ENCODE peak calls at places on chromosome 6, in ten cellular contexts. One of them, this sample, is unnamed.

GRCh38 chr6:26172496-26172958 is 85.3 kb downstream of the HFE start:
- DNase-seq in A549: no peak
- DNase-seq in ovary: no peak
- DNase-seq in prostate gland: no peak
- DNase-seq in IMR-90: peak
- DNase-seq in esophagus squamous epithelium: no peak
- DNase-seq in Peyer's patch: no peak
- DNase-seq in H54: no peak
- DNase-seq in NB4: peak
- DNase-seq in erythroblast: peak
- DNase-seq in this sample: no peak

GRCh38 chr6:89999154-89999553 is 104.9 kb downstream of the GJA10 start:
- DNase-seq in A549: no peak
- DNase-seq in ovary: no peak
- DNase-seq in prostate gland: no peak
- DNase-seq in IMR-90: peak
- DNase-seq in esophagus squamous epithelium: no peak
- DNase-seq in Peyer's patch: peak
- DNase-seq in H54: no peak
- DNase-seq in NB4: no peak
- DNase-seq in erythroblast: peak
- DNase-seq in this sample: no peak

GRCh38 chr6:123587838-123588545 is 48.8 kb downstream of the TRDN start:
- DNase-seq in A549: no peak
- DNase-seq in ovary: no peak
- DNase-seq in prostate gland: no peak
- DNase-seq in IMR-90: no peak
- DNase-seq in esophagus squamous epithelium: no peak
- DNase-seq in Peyer's patch: no peak
- DNase-seq in H54: no peak
- DNase-seq in NB4: no peak
- DNase-seq in erythroblast: no peak
- DNase-seq in this sample: no peak

GRCh38 chr6:894274-894673 is 201.3 kb upstream of the EXOC2 start:
- DNase-seq in A549: no peak
- DNase-seq in ovary: no peak
- DNase-seq in prostate gland: no peak
- DNase-seq in IMR-90: no peak
- DNase-seq in esophagus squamous epithelium: no peak
- DNase-seq in Peyer's patch: no peak
- DNase-seq in H54: no peak
- DNase-seq in NB4: no peak
- DNase-seq in erythroblast: no peak
- DNase-seq in this sample: no peak

GRCh38 chr6:151063339-151063738 is 176.4 kb upstream of the AKAP12 start:
- DNase-seq in A549: no peak
- DNase-seq in ovary: no peak
- DNase-seq in prostate gland: no peak
- DNase-seq in IMR-90: peak
- DNase-seq in esophagus squamous epithelium: no peak
- DNase-seq in Peyer's patch: no peak
- DNase-seq in H54: peak
- DNase-seq in NB4: no peak
- DNase-seq in erythroblast: no peak
- DNase-seq in this sample: no peak

GRCh38 chr6:159833997-159834601 is 34.0 kb downstream of the PNLDC1 start:
- DNase-seq in A549: no peak
- DNase-seq in ovary: no peak
- DNase-seq in prostate gland: no peak
- DNase-seq in IMR-90: no peak
- DNase-seq in esophagus squamous epithelium: no peak
- DNase-seq in Peyer's patch: no peak
- DNase-seq in H54: no peak
- DNase-seq in NB4: no peak
- DNase-seq in erythroblast: no peak
- DNase-seq in this sample: no peak

GRCh38 chr6:118660218-118660569 is 8.8 kb upstream of the CEP85L start:
- DNase-seq in A549: no peak
- DNase-seq in ovary: peak
- DNase-seq in prostate gland: peak
- DNase-seq in IMR-90: no peak
- DNase-seq in esophagus squamous epithelium: no peak
- DNase-seq in Peyer's patch: no peak
- DNase-seq in H54: no peak
- DNase-seq in NB4: peak
- DNase-seq in erythroblast: peak
- DNase-seq in this sample: no peak

GRCh38 chr6:165939601-165940290 is 227.9 kb downstream of the TBXT start:
- DNase-seq in A549: no peak
- DNase-seq in ovary: no peak
- DNase-seq in prostate gland: no peak
- DNase-seq in IMR-90: no peak
- DNase-seq in esophagus squamous epithelium: no peak
- DNase-seq in Peyer's patch: no peak
- DNase-seq in H54: no peak
- DNase-seq in NB4: no peak
- DNase-seq in erythroblast: no peak
- DNase-seq in this sample: no peak

GRCh38 chr6:36873612-36874011 is 991 bp downstream of the PPIL1 start:
- DNase-seq in A549: peak
- DNase-seq in ovary: no peak
- DNase-seq in prostate gland: no peak
- DNase-seq in IMR-90: no peak
- DNase-seq in esophagus squamous epithelium: no peak
- DNase-seq in Peyer's patch: no peak
- DNase-seq in H54: no peak
- DNase-seq in NB4: peak
- DNase-seq in erythroblast: peak
- DNase-seq in this sample: no peak

DNA sequence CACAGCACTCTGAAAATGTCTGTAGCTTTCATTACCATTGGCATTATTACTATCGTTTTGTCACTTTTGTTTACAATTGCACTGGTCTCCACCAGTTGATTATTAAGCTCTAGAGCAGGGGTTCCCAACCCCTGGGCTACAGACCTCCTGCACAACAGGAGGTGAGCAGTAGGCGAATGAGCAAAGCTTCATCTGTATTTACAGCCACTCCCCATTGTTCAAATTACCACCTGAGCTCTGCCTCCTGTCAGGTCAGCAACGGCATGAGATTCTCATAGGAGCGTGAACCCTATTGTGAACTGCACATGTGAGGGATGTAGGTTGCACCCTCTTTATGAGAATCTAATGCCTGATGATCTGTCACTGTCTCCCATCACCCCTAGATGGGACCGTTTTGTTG is 126.4 kb downstream of the ATXN1 start:
- DNase-seq in A549: no peak
- DNase-seq in ovary: no peak
- DNase-seq in prostate gland: no peak
- DNase-seq in IMR-90: no peak
- DNase-seq in esophagus squamous epithelium: no peak
- DNase-seq in Peyer's patch: no peak
- DNase-seq in H54: no peak
- DNase-seq in NB4: no peak
- DNase-seq in erythroblast: no peak
- DNase-seq in this sample: no peak
- TF ChIP-seq POLR2A in A549: no peak
- TF ChIP-seq POLR2A in ovary: no peak
- TF ChIP-seq POLR2A in prostate gland: no peak
- TF ChIP-seq POLR2A in IMR-90: no peak
- TF ChIP-seq POLR2A in esophagus squamous epithelium: no peak
- TF ChIP-seq POLR2A in Peyer's patch: no peak
- TF ChIP-seq POLR2A in H54: no peak
- TF ChIP-seq POLR2A in NB4: no peak
- TF ChIP-seq POLR2A in erythroblast: no peak
- TF ChIP-seq POLR2A in this sample: no peak

GRCh38 chr6:95209007-95209406 is 368.3 kb upstream of the MANEA start:
- DNase-seq in A549: no peak
- DNase-seq in ovary: no peak
- DNase-seq in prostate gland: no peak
- DNase-seq in IMR-90: no peak
- DNase-seq in esophagus squamous epithelium: no peak
- DNase-seq in Peyer's patch: no peak
- DNase-seq in H54: no peak
- DNase-seq in NB4: no peak
- DNase-seq in erythroblast: no peak
- DNase-seq in this sample: no peak
- TF ChIP-seq POLR2A in A549: no peak
- TF ChIP-seq POLR2A in ovary: no peak
- TF ChIP-seq POLR2A in prostate gland: no peak
- TF ChIP-seq POLR2A in IMR-90: no peak
- TF ChIP-seq POLR2A in esophagus squamous epithelium: no peak
- TF ChIP-seq POLR2A in Peyer's patch: no peak
- TF ChIP-seq POLR2A in H54: no peak
- TF ChIP-seq POLR2A in NB4: no peak
- TF ChIP-seq POLR2A in erythroblast: no peak
- TF ChIP-seq POLR2A in this sample: no peak

DNA sequence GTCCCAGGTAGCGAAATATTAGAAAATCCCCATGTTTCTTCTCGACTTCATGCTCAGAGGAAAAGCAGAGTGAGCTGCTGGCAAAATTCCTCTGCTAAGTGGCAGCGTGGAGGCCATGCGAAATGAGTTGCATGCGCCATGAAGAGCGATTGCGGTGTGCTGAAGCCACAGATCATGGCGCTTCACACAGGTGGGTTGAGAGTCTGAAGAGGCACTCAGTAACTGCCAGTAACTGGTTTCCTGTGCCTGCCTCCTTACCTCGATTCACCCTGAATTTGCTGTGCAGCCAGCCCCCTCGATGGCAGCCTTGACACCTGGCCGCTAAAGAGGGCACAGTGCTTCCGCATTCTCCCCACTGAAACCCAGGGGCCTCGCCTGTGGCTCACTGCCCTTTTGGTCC is 301.5 kb downstream of the NRN1 start:
- DNase-seq in A549: no peak
- DNase-seq in ovary: no peak
- DNase-seq in prostate gland: no peak
- DNase-seq in IMR-90: no peak
- DNase-seq in esophagus squamous epithelium: no peak
- DNase-seq in Peyer's patch: no peak
- DNase-seq in H54: no peak
- DNase-seq in NB4: no peak
- DNase-seq in erythroblast: no peak
- DNase-seq in this sample: no peak
- TF ChIP-seq POLR2A in A549: no peak
- TF ChIP-seq POLR2A in ovary: no peak
- TF ChIP-seq POLR2A in prostate gland: no peak
- TF ChIP-seq POLR2A in IMR-90: no peak
- TF ChIP-seq POLR2A in esophagus squamous epithelium: no peak
- TF ChIP-seq POLR2A in Peyer's patch: no peak
- TF ChIP-seq POLR2A in H54: no peak
- TF ChIP-seq POLR2A in NB4: no peak
- TF ChIP-seq POLR2A in erythroblast: no peak
- TF ChIP-seq POLR2A in this sample: no peak

GRCh38 chr6:149746147-149746946 is at the start of gene NUP43:
- DNase-seq in A549: peak
- DNase-seq in ovary: peak
- DNase-seq in prostate gland: peak
- DNase-seq in IMR-90: peak
- DNase-seq in esophagus squamous epithelium: peak
- DNase-seq in Peyer's patch: peak
- DNase-seq in H54: peak
- DNase-seq in NB4: peak
- DNase-seq in erythroblast: peak
- DNase-seq in this sample: peak
- TF ChIP-seq POLR2A in A549: peak
- TF ChIP-seq POLR2A in ovary: peak
- TF ChIP-seq POLR2A in prostate gland: no peak
- TF ChIP-seq POLR2A in IMR-90: no peak
- TF ChIP-seq POLR2A in esophagus squamous epithelium: no peak
- TF ChIP-seq POLR2A in Peyer's patch: peak
- TF ChIP-seq POLR2A in H54: peak
- TF ChIP-seq POLR2A in NB4: peak
- TF ChIP-seq POLR2A in erythroblast: peak
- TF ChIP-seq POLR2A in this sample: peak

GRCh38 chr6:32973144-32973854 is 4.9 kb downstream of the BRD2 start:
- DNase-seq in A549: peak
- DNase-seq in ovary: peak
- DNase-seq in prostate gland: peak
- DNase-seq in IMR-90: peak
- DNase-seq in esophagus squamous epithelium: no peak
- DNase-seq in Peyer's patch: no peak
- DNase-seq in H54: no peak
- DNase-seq in NB4: peak
- DNase-seq in erythroblast: peak
- DNase-seq in this sample: no peak

GRCh38 chr6:32972353-32973143 is 4.2 kb downstream of the BRD2 start:
- DNase-seq in A549: no peak
- DNase-seq in ovary: peak
- DNase-seq in prostate gland: no peak
- DNase-seq in IMR-90: no peak
- DNase-seq in esophagus squamous epithelium: no peak
- DNase-seq in Peyer's patch: peak
- DNase-seq in H54: no peak
- DNase-seq in NB4: peak
- DNase-seq in erythroblast: peak
- DNase-seq in this sample: no peak

GRCh38 chr6:32970413-32971244 is 2.2 kb downstream of the BRD2 start:
- DNase-seq in A549: peak
- DNase-seq in ovary: peak
- DNase-seq in prostate gland: peak
- DNase-seq in IMR-90: peak
- DNase-seq in esophagus squamous epithelium: no peak
- DNase-seq in Peyer's patch: peak
- DNase-seq in H54: peak
- DNase-seq in NB4: peak
- DNase-seq in erythroblast: peak
- DNase-seq in this sample: peak

GRCh38 chr6:32971245-32971580 is 2.8 kb downstream of the BRD2 start:
- DNase-seq in A549: no peak
- DNase-seq in ovary: no peak
- DNase-seq in prostate gland: no peak
- DNase-seq in IMR-90: no peak
- DNase-seq in esophagus squamous epithelium: no peak
- DNase-seq in Peyer's patch: no peak
- DNase-seq in H54: no peak
- DNase-seq in NB4: no peak
- DNase-seq in erythroblast: no peak
- DNase-seq in this sample: no peak

DNA sequence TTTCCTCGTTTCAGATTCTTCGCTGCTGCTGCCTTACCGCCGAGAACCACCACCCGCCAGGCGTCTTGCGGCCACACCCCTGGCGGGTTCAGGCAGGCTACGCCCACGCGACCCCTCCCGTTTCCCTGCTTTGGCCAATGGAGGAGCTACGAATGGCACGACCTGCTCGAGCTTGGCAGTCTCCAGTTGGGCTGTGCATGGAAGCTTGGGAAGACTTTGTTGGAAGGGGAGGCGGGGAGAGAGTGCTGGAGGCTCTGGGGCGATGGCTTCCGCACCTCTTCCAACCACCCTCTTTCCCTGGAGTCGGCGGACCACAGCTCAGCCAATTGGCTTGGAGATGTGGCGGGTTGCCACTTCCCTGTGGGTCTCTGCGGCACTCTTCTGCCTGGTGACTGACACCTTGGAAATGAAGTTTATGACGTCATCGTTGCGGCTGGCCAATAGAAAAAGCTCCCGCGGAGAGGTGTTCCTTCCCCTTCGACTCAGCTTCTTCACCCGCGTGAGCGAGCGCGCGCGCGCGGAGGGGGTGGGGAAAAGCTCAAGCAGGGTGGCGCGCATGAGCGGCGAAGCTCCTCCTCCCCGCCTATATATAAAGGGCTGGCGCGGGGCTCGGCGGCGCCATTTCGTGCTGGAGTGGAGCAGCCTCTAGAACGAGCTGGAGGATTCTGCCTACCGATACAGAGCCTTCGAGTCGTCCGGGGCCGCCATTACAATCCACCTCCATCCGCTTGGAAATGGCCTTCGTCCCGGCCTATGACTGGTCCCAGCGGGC is 3.4 kb downstream of the BRD2 start:
- DNase-seq in A549: peak
- DNase-seq in ovary: peak
- DNase-seq in prostate gland: peak
- DNase-seq in IMR-90: peak
- DNase-seq in esophagus squamous epithelium: peak
- DNase-seq in Peyer's patch: peak
- DNase-seq in H54: peak
- DNase-seq in NB4: peak
- DNase-seq in erythroblast: peak
- DNase-seq in this sample: peak
- TF ChIP-seq POLR2A in A549: peak
- TF ChIP-seq POLR2A in ovary: peak
- TF ChIP-seq POLR2A in prostate gland: peak
- TF ChIP-seq POLR2A in IMR-90: peak
- TF ChIP-seq POLR2A in esophagus squamous epithelium: peak
- TF ChIP-seq POLR2A in Peyer's patch: peak
- TF ChIP-seq POLR2A in H54: peak
- TF ChIP-seq POLR2A in NB4: peak
- TF ChIP-seq POLR2A in erythroblast: peak
- TF ChIP-seq POLR2A in this sample: peak